ENCODE peak calls at places on chromosomes 4 and X, in eight cellular contexts. Q, P, V, L, R, I, Z and O are unnamed samples.

GRCh38 chrX:28787206-28787605 is 200.0 kb downstream of the IL1RAPL1 start:
- DNase-seq in Q (peak; percentile 15), P (no peak), V (no peak), L (no peak), R (no peak), I (no peak), Z (no peak), O (no peak)

GRCh38 chr4:139083533-139084424 is 68.2 kb downstream of the NOCT start:
- DNase-seq in Q (peak; percentile 87), P (peak; percentile 95), V (peak; percentile 97), L (peak; percentile 93), R (peak; percentile 81), I (peak; percentile 80), Z (peak; percentile 86), O (peak; percentile 92)

GRCh38 chr4:75497133-75497532 is 17.1 kb downstream of the RCHY1 start:
- DNase-seq in Q (no peak), P (no peak), V (no peak), L (no peak), R (no peak), I (no peak), Z (no peak), O (no peak)

GRCh38 chr4:56048621-56049427 is 100.1 kb downstream of the CEP135 start:
- DNase-seq in Q (peak; percentile 81), P (peak; percentile 81), V (no peak), L (peak; percentile 47), R (peak; percentile 43), I (no peak), Z (peak; percentile 55), O (peak; percentile 53)

GRCh38 chr4:48905363-48906015 is 1.1 kb downstream of the OCIAD2 start:
- DNase-seq in Q (peak; percentile 35), P (no peak), V (no peak), L (no peak), R (no peak), I (no peak), Z (no peak), O (no peak)

GRCh38 chrX:107675823-107676555 is 47.7 kb downstream of the PRPS1 start:
- DNase-seq in Q (no peak), P (peak; percentile 64), V (peak; percentile 58), L (peak; percentile 40), R (no peak), I (no peak), Z (no peak), O (no peak)

GRCh38 chr4:7472443-7473013 is 37.8 kb upstream of the PSAPL1 start:
- DNase-seq in Q (no peak), P (no peak), V (no peak), L (no peak), R (no peak), I (no peak), Z (no peak), O (no peak)

GRCh38 chr4:22504931-22505330 is 10.9 kb downstream of the ADGRA3 start:
- DNase-seq in Q (no peak), P (no peak), V (no peak), L (no peak), R (no peak), I (no peak), Z (no peak), O (no peak)

GRCh38 chrX:35842657-35843056 is 44.5 kb downstream of the MAGEB16 start:
- DNase-seq in Q (no peak), P (no peak), V (no peak), L (no peak), R (no peak), I (no peak), Z (no peak), O (no peak)

GRCh38 chr4:41334182-41334581 is 77.5 kb downstream of the UCHL1 start:
- DNase-seq in Q (no peak), P (no peak), V (no peak), L (no peak), R (no peak), I (no peak), Z (no peak), O (no peak)

GRCh38 chr4:8279321-8280157 is 10.0 kb downstream of the HTRA3 start:
- DNase-seq in Q (no peak), P (no peak), V (peak; percentile 79), L (peak; percentile 34), R (no peak), I (no peak), Z (no peak), O (no peak)

GRCh38 chr4:123415977-123416376 is 19.4 kb downstream of the SPRY1 start:
- DNase-seq in Q (peak; percentile 25), P (no peak), V (no peak), L (no peak), R (no peak), I (no peak), Z (no peak), O (no peak)

GRCh38 chr4:704971-705277 is 708 bp upstream of the PCGF3 start:
- DNase-seq in Q (no peak), P (no peak), V (no peak), L (no peak), R (no peak), I (no peak), Z (no peak), O (no peak)

GRCh38 chr4:108637856-108638255 is 12.5 kb upstream of the OSTC start:
- DNase-seq in Q (no peak), P (no peak), V (no peak), L (no peak), R (no peak), I (no peak), Z (no peak), O (no peak)

GRCh38 chrX:96619588-96619987 is 65.1 kb upstream of the DIAPH2 start:
- DNase-seq in Q (no peak), P (no peak), V (no peak), L (no peak), R (no peak), I (no peak), Z (no peak), O (no peak)

GRCh38 chrX:77415161-77415560 is 32.0 kb upstream of the FGF16 start:
- DNase-seq in Q (no peak), P (no peak), V (no peak), L (no peak), R (no peak), I (no peak), Z (no peak), O (no peak)

GRCh38 chr4:9800878-9801277 is 19.4 kb downstream of the DRD5 start:
- DNase-seq in Q (no peak), P (no peak), V (no peak), L (no peak), R (no peak), I (no peak), Z (peak; percentile 32), O (no peak)

GRCh38 chr4:37603711-37604110 is 82.5 kb downstream of the RELL1 start:
- DNase-seq in Q (no peak), P (no peak), V (no peak), L (no peak), R (no peak), I (no peak), Z (no peak), O (no peak)

GRCh38 chrX:115065304-115065703 is 47.9 kb upstream of the IL13RA2 start:
- DNase-seq in Q (no peak), P (no peak), V (no peak), L (no peak), R (no peak), I (no peak), Z (no peak), O (no peak)